ENCODE peak calls at places on chromosome 2, in eight cellular contexts. Y, X, O, R, S, A, L and K are unnamed samples.

GRCh38 chr2:196068271-196069209 is at the start of gene DNAH7:
- DNase-seq in Y (peak), X (peak), O (peak), R (peak), S (peak), A (peak), L (peak), K (peak)

GRCh38 chr2:105741617-105742016 is 3.1 kb upstream of the NCK2 start:
- DNase-seq in Y (no peak), X (no peak), O (no peak), R (no peak), S (no peak), A (no peak), L (no peak), K (no peak)

GRCh38 chr2:166173263-166173662 is 45.4 kb upstream of the SCN1A start:
- DNase-seq in Y (no peak), X (no peak), O (no peak), R (no peak), S (no peak), A (no peak), L (no peak), K (no peak)

GRCh38 chr2:119389615-119390306 is 23.0 kb downstream of the DBI start:
- DNase-seq in Y (peak), X (peak), O (no peak), R (no peak), S (no peak), A (peak), L (no peak), K (no peak)

GRCh38 chr2:238891667-238892500 is 44.0 kb downstream of the TWIST2 start:
- DNase-seq in Y (no peak), X (no peak), O (no peak), R (no peak), S (no peak), A (no peak), L (no peak), K (no peak)

GRCh38 chr2:141317986-141318385 is 812.8 kb downstream of the LRP1B start:
- DNase-seq in Y (no peak), X (no peak), O (no peak), R (peak), S (no peak), A (no peak), L (no peak), K (no peak)

GRCh38 chr2:32865399-32866068 is 81.2 kb upstream of the LTBP1 start:
- DNase-seq in Y (no peak), X (no peak), O (no peak), R (peak), S (no peak), A (no peak), L (no peak), K (peak)

GRCh38 chr2:160132761-160133160 is 67.3 kb downstream of the ITGB6 start:
- DNase-seq in Y (no peak), X (no peak), O (no peak), R (no peak), S (no peak), A (no peak), L (no peak), K (no peak)

DNA sequence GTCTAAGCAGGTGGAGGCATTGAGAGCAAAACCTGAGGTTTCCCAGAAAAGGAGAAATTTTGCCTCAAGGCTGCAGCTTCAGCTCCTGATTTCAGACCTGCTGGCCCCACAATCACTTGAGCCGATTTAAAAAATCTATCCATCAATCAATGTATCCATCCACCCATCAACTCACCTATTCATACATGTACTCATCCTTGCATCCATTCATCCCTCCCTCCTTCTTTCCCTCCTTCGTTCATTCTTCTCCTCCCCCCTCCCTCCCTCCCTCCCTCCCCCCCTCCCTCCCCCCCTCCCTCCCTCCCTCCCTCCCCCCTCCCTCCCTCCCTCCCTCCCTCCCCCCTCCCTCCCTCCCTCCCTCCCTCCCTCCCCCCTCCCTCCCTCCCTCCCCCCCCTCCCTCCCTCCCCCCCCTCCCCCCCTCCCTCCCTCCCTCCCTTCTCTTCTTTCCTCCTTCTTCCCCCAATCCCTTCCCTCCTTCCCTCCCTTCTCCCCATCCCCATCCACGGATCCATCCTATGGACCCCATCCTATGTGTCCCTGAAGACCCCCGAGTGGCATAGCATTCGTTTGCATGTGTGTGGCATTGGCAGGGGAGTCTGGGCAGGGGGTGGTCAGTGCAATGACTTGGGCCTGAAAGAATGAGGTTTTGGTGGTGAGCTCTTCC is 6.1 kb upstream of the PXDN start:
- DNase-seq in Y (no peak), X (no peak), O (no peak), R (no peak), S (no peak), A (no peak), L (no peak), K (no peak)
- H3K27ac ChIP-seq in Y (no peak), X (no peak), O (no peak), R (no peak), S (no peak), A (no peak), L (no peak), K (no peak)

DNA sequence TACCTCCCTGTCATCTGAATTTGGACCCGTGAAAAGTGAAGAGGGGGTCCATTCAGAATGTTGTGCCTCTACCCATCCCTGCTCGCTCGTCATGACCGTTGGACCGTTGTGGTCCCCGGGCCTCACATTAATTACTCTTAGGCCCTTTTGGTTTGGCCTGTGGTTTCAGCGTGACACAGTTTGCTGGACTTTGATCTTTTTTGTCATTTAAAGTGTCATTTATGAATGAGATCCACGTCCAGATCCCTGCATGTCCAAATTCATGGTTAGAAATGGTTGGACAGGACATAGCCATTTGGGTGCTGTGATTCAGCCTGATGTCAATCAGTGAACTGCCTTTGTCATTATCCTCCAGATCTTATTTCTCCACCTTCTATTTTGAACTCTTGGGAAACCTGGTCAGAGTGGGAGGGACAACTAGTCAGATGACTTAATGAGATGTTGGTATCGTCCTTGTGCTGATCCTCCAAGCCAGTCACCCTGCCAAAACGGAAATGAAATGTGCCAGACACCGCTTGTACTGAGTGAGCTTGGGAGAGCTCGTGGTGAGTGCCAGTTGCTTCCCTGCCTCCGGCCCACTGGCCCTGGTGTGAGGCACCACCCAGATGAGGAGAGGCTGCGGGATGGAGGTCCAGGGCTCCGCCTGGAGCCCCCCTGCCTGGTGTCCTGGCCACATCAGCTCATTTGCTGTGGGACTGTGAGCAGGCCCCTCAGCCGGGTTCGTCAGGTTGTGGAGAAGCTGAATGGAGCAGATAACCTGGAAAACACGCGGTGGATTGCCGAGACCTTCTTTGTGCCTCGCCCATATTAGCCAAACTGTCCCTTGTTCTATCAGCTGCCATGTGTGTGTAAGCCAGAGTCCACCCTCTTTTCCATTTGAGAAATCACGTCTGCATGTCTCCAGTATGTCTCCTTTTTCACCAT is 70.0 kb downstream of the DGKD start:
- DNase-seq in Y (peak), X (no peak), O (no peak), R (peak), S (no peak), A (peak), L (no peak), K (no peak)
- H3K27ac ChIP-seq in Y (peak), X (no peak), O (no peak), R (peak), S (no peak), A (peak), L (peak), K (no peak)

DNA sequence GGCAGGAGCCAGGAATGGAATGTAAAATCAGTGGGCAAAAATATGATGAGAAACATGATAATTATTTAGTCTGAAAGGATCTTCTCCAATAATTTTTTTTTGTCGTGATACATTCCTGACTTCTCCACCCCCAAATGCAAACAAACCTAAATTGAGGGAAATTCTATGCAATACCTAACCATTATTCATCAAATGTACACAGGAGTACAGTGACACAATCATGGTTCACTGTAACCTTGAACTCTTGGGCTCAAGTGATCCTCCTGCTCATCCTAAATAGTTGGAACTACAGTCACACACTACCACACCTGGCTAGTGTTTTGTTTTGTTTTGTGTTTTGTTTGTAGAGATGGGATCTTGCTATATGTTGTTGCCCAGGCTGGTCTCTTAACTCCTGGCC is 46.5 kb downstream of the RAB10 start:
- DNase-seq in Y (no peak), X (no peak), O (no peak), R (peak), S (no peak), A (no peak), L (no peak), K (no peak)
- H3K27ac ChIP-seq in Y (no peak), X (no peak), O (no peak), R (peak), S (no peak), A (no peak), L (no peak), K (peak)

GRCh38 chr2:200380139-200380561 is 73.7 kb downstream of the SPATS2L start:
- DNase-seq in Y (no peak), X (no peak), O (no peak), R (no peak), S (no peak), A (no peak), L (peak), K (no peak)
- H3K27ac ChIP-seq in Y (no peak), X (no peak), O (peak), R (no peak), S (no peak), A (no peak), L (no peak), K (peak)

DNA sequence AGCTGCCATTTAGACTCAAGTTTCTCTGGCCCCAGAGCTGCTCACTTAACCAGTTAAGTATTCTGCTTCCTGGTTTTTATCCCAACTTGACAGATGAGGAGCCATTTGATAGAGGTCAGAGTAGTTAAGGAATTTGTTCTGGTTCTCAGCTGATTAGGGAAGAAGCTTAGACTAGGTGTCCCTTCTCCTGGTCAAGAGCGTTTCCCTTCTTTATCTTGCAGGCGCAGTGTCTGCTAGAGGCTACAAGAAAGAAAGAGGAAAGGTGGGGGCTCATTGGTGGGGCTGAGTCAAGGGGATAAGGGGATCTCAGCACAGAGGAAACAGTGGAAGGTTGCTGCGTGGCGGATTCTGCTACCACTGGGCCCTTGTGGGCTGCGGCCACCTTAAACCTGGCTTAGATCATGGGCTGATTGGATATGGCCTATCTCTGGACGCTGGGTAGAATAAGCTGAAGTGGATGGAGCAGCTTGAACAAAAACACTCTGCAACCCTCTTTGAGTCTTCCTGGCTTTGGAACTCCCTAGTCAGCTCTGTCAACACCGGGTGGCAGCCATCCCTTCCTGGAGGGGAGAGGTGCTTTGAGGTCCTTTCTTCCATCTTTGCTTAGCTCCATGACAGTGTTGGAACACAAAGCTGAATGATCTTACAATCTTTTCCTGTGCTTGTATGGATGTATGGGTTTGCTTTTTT is 70.8 kb downstream of the QPCT start:
- DNase-seq in Y (no peak), X (no peak), O (no peak), R (peak), S (peak), A (no peak), L (no peak), K (no peak)
- H3K27ac ChIP-seq in Y (peak), X (no peak), O (no peak), R (peak), S (peak), A (no peak), L (no peak), K (no peak)

DNA sequence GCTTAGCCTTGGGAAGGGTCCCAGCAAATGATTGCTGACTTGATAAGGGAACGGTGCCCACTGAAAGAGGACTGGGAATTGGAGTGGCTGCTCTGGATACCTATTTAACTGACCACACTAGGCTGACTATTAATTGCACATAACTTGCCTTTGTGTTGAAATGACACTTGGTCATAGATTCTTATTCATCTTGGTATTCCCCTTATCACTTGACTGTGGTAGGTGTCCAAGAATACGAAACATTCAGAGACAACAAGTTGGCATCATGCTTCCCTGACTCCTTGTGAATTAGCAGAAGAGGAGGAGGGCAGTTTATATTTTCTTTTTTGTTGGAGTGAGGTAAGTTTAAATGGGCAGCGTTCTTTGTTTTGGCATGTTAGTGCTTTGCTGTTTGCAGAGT is 13.4 kb downstream of the FMNL2 start:
- DNase-seq in Y (no peak), X (no peak), O (no peak), R (peak), S (no peak), A (no peak), L (no peak), K (no peak)
- H3K27ac ChIP-seq in Y (no peak), X (no peak), O (no peak), R (no peak), S (no peak), A (no peak), L (no peak), K (peak)

DNA sequence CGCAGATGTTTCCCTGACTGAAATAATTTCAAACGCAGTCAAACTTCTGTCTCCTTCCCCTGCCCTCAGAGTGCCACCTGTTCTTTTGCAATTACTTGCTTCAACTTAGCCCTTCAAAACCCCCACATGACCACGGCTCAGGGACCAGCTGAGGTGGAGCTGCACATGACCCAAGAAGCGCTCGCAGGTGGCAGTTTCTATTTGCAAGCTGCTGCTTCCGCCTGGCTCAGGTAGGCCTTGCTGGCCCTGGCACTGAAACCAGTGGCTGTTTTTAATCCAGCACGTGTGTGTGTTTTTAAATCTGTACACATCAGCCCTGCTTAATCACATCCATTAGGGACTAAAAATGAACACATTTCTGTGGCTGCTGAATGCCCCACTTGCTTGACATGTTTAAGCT is 95.3 kb downstream of the CCDC93 start:
- DNase-seq in Y (peak), X (no peak), O (peak), R (no peak), S (peak), A (no peak), L (no peak), K (no peak)
- H3K27ac ChIP-seq in Y (no peak), X (no peak), O (peak), R (no peak), S (peak), A (no peak), L (no peak), K (no peak)

DNA sequence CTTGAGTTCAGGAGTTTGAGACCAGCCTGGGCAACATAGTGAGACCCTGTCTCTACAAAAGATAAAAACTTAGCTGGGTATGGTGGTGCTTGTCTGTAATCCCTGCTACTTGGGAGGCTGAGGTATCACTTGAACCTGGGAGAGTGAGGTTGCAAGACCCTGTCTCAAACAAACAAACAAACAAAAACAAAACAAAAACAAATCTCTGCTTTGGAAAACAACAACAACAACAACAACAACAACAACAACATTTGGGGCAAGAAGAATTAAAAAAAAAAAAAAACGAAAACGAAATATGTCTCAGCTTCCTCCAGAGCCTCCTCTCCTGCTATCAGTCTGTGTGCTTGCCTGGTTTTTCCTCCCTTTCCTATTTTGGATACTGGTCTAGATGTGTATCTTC is 16.9 kb downstream of the SLC4A1AP start:
- DNase-seq in Y (no peak), X (no peak), O (no peak), R (no peak), S (no peak), A (no peak), L (no peak), K (no peak)
- H3K27ac ChIP-seq in Y (no peak), X (no peak), O (no peak), R (no peak), S (no peak), A (no peak), L (no peak), K (peak)